ENCODE peak calls at places on chromosomes 5 and 9, in four cellular contexts. A, L, Q and P are unnamed samples.

GRCh38 chr5:554284-554988 is 30.2 kb upstream of the SLC9A3 start:
- DNase-seq in Q (no peak), L (peak), A (no peak), P (no peak)

GRCh38 chr5:147711019-147711418 is 71.5 kb downstream of the JAKMIP2 start:
- DNase-seq in Q (no peak), A (no peak), L (no peak), P (no peak)

GRCh38 chr5:42689391-42689790 is 67.2 kb upstream of the CCDC152 start:
- DNase-seq in Q (no peak), L (no peak), A (no peak), P (no peak)

GRCh38 chr9:91298304-91298703 is 63.4 kb downstream of the AUH start:
- DNase-seq in Q (no peak), L (no peak), A (no peak), P (no peak)

GRCh38 chr9:116219686-116220085 is 66.1 kb downstream of the PAPPA start:
- DNase-seq in L (no peak), Q (no peak), A (peak), P (peak)

GRCh38 chr9:115379719-115380118 is 261.8 kb upstream of the TNC start:
- DNase-seq in L (no peak), A (no peak), Q (no peak), P (no peak)

GRCh38 chr5:68215888-68216736 is 556 bp downstream of the PIK3R1 start:
- DNase-seq in Q (no peak), L (no peak), A (no peak), P (no peak)

GRCh38 chr5:16733597-16733996 is 116.8 kb upstream of the RETREG1 start:
- DNase-seq in L (no peak), A (no peak), Q (no peak), P (no peak)

DNA sequence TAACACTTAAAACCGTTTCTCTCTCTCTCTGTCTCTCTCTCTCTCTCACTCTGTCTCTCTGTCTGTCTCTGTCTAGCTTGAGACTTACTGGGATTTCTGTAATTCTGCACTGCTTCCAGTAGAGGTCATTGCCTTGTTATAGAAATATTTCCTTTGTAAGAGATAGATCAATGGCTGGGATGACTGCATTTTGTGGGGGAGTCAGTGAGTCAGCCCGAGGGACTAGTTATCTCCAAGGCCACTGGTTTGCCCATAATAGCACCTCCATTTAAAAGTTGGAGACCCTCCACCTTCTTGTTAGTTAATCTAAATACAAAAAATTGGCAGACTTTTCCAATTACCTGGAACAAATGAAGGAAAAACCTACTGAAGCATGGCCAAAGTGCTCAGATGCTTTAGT is 547.2 kb downstream of the LRRC70 start:
- DNase-seq in L (no peak), A (no peak), Q (no peak), P (peak)
- TF ChIP-seq CTCF in L (no peak), A (peak), Q (peak), P (peak)

DNA sequence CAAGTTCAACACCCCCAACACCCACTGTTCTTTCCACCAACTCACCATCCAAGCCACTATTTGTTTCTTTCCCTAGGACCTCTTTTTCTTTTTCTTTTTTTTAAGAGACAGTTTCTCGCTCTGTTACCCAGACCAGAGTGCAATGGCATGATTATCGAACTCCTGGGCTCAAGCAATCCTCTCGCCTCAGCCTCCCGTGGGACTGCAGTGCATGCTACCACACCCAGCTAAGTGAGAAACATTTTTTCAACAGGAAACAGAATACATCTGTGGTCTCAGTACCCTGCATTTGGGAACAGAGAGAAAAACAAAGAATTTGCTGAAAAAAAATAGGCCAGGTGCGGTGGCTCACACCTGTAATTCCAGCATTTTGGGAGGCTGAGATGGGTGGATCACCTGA is 24.6 kb downstream of the B4GALT1 start:
- DNase-seq in L (no peak), Q (no peak), A (no peak), P (no peak)
- H3K4me3 ChIP-seq in L (no peak), Q (no peak), A (no peak), P (no peak)

DNA sequence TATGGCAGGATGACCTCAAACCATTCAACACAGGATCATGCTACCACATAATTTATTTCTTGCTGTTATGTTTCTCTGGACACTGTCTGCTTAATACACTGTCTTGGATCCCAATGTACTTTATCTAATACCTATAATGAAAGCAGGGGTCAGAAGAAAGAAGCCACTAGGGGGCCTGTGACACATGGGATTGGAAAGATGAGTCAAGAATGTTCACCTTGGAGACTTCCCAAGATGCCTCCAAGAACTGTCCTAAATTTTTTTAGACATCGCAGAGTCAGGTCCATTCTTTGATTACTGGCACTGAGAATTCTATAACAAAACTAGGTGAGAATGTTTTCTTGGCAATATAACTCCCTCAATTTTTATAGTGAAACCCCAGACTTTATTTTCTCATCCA is 305.8 kb upstream of the SMARCA2 start:
- DNase-seq in L (no peak), A (no peak), Q (no peak), P (no peak)
- TF ChIP-seq CTCF in L (no peak), A (peak), Q (peak), P (peak)

GRCh38 chr9:127837346-127837745 is 17.1 kb downstream of the ENG start:
- DNase-seq in L (peak), A (no peak), Q (no peak), P (no peak)

GRCh38 chr9:127833555-127833954 is 20.9 kb downstream of the ENG start:
- DNase-seq in Q (peak), A (no peak), L (no peak), P (no peak)

GRCh38 chr9:127835930-127836586 is 18.4 kb downstream of the ENG start:
- DNase-seq in Q (peak), L (peak), A (no peak), P (no peak)

GRCh38 chr9:127838375-127839078 is 15.9 kb downstream of the ENG start:
- DNase-seq in Q (peak), L (peak), A (peak), P (peak)
- H3K4me3 ChIP-seq in Q (no peak), L (no peak), A (no peak), P (peak)